ENCODE peak calls at places on chromosome 5, in six cellular contexts. One of them, this sample, is unnamed.
A peak's percentile ranks its signal among the peaks of the same experiment; 100 is the strongest.

GRCh38 chr5:76836585-76836984 is 13.2 kb upstream of the S100Z start:
- DNase-seq in right cardiac atrium: no peak
- DNase-seq in effector CD4-positive, alpha-beta T cell: no peak
- DNase-seq in EH: peak; percentile 26
- DNase-seq in nephron progenitor cell: no peak
- DNase-seq in stromal cell of bone marrow: no peak
- DNase-seq in this sample: no peak

GRCh38 chr5:119795768-119796167 is 166.4 kb downstream of the FAM170A start:
- DNase-seq in stromal cell of bone marrow: peak; percentile 21
- DNase-seq in EH: no peak
- DNase-seq in effector CD4-positive, alpha-beta T cell: no peak
- DNase-seq in right cardiac atrium: no peak
- DNase-seq in nephron progenitor cell: no peak
- DNase-seq in this sample: no peak

GRCh38 chr5:10138385-10139057 is 111.2 kb downstream of the ATPSCKMT start:
- DNase-seq in EH: peak; percentile 48
- DNase-seq in effector CD4-positive, alpha-beta T cell: no peak
- DNase-seq in right cardiac atrium: no peak
- DNase-seq in nephron progenitor cell: no peak
- DNase-seq in stromal cell of bone marrow: no peak
- DNase-seq in this sample: no peak

GRCh38 chr5:161373345-161373707 is 173.2 kb downstream of the GABRB2 start:
- DNase-seq in right cardiac atrium: no peak
- DNase-seq in effector CD4-positive, alpha-beta T cell: no peak
- DNase-seq in nephron progenitor cell: no peak
- DNase-seq in EH: no peak
- DNase-seq in stromal cell of bone marrow: no peak
- DNase-seq in this sample: no peak

GRCh38 chr5:21802869-21803490 is 1050.2 kb downstream of the CDH12 start:
- DNase-seq in nephron progenitor cell: no peak
- DNase-seq in right cardiac atrium: no peak
- DNase-seq in EH: peak; percentile 1
- DNase-seq in effector CD4-positive, alpha-beta T cell: no peak
- DNase-seq in stromal cell of bone marrow: no peak
- DNase-seq in this sample: no peak

GRCh38 chr5:138960145-138960692 is 85.1 kb upstream of the LRRTM2 start:
- DNase-seq in right cardiac atrium: no peak
- DNase-seq in stromal cell of bone marrow: no peak
- DNase-seq in effector CD4-positive, alpha-beta T cell: no peak
- DNase-seq in nephron progenitor cell: no peak
- DNase-seq in EH: no peak
- DNase-seq in this sample: no peak

GRCh38 chr5:169911448-169912212 is 68.7 kb downstream of the INSYN2B start:
- DNase-seq in nephron progenitor cell: no peak
- DNase-seq in effector CD4-positive, alpha-beta T cell: no peak
- DNase-seq in right cardiac atrium: no peak
- DNase-seq in stromal cell of bone marrow: no peak
- DNase-seq in EH: no peak
- DNase-seq in this sample: no peak

GRCh38 chr5:68266457-68266856 is 50.9 kb downstream of the PIK3R1 start:
- DNase-seq in right cardiac atrium: no peak
- DNase-seq in stromal cell of bone marrow: no peak
- DNase-seq in effector CD4-positive, alpha-beta T cell: no peak
- DNase-seq in EH: no peak
- DNase-seq in nephron progenitor cell: no peak
- DNase-seq in this sample: no peak

GRCh38 chr5:142492781-142493281 is 168.0 kb upstream of the SPRY4 start:
- DNase-seq in stromal cell of bone marrow: no peak
- DNase-seq in effector CD4-positive, alpha-beta T cell: no peak
- DNase-seq in EH: peak; percentile 46
- DNase-seq in right cardiac atrium: no peak
- DNase-seq in nephron progenitor cell: no peak
- DNase-seq in this sample: no peak

GRCh38 chr5:178740926-178741325 is 10.5 kb upstream of the ZNF354A start:
- DNase-seq in stromal cell of bone marrow: no peak
- DNase-seq in nephron progenitor cell: no peak
- DNase-seq in right cardiac atrium: no peak
- DNase-seq in effector CD4-positive, alpha-beta T cell: no peak
- DNase-seq in EH: no peak
- DNase-seq in this sample: no peak

GRCh38 chr5:132090107-132090506 is 16.5 kb downstream of the CSF2 start:
- DNase-seq in EH: peak; percentile 89
- DNase-seq in nephron progenitor cell: no peak
- DNase-seq in effector CD4-positive, alpha-beta T cell: no peak
- DNase-seq in stromal cell of bone marrow: no peak
- DNase-seq in right cardiac atrium: no peak
- DNase-seq in this sample: no peak

GRCh38 chr5:162196351-162196750 is 128.8 kb downstream of the GABRG2 start:
- DNase-seq in right cardiac atrium: no peak
- DNase-seq in nephron progenitor cell: no peak
- DNase-seq in stromal cell of bone marrow: no peak
- DNase-seq in effector CD4-positive, alpha-beta T cell: no peak
- DNase-seq in EH: no peak
- DNase-seq in this sample: no peak

GRCh38 chr5:87116821-87117512 is 150.7 kb upstream of the RASA1 start:
- DNase-seq in right cardiac atrium: no peak
- DNase-seq in EH: peak; percentile 49
- DNase-seq in effector CD4-positive, alpha-beta T cell: no peak
- DNase-seq in nephron progenitor cell: no peak
- DNase-seq in stromal cell of bone marrow: no peak
- DNase-seq in this sample: no peak

GRCh38 chr5:142540774-142541466 is 145.0 kb downstream of the FGF1 start:
- DNase-seq in effector CD4-positive, alpha-beta T cell: no peak
- DNase-seq in nephron progenitor cell: no peak
- DNase-seq in EH: peak; percentile 92
- DNase-seq in right cardiac atrium: peak; percentile 83
- DNase-seq in stromal cell of bone marrow: peak; percentile 57
- DNase-seq in this sample: no peak

GRCh38 chr5:161530700-161531099 is 15.8 kb downstream of the GABRB2 start:
- DNase-seq in effector CD4-positive, alpha-beta T cell: no peak
- DNase-seq in stromal cell of bone marrow: no peak
- DNase-seq in nephron progenitor cell: no peak
- DNase-seq in EH: no peak
- DNase-seq in right cardiac atrium: no peak
- DNase-seq in this sample: no peak

This sample was measured in T-helper 9 cell.